ENCODE peak calls at places on chromosomes 13 and 19, in ten cellular contexts. One of them, this sample, is unnamed.

GRCh38 chr19:7732045-7732444 is at the start of gene CLEC4G:
- DNase-seq in activated T-helper 1 cell treated with Interleukin-2 at 50 U/mL for 16 hours: no peak
- DNase-seq in SHP77: no peak
- DNase-seq in glutamatergic neuron: no peak
- DNase-seq in cardiac fibroblast: no peak
- DNase-seq in H7: no peak
- DNase-seq in T-helper 17 cell: no peak
- DNase-seq in stimulated activated CD4-positive, alpha-beta T cell treated with anti-CD3 and anti-CD28 coated beads, Interleukin-1b, Interleukin-23, amount 100 ng/mL, for 24 hours: no peak
- DNase-seq in aorta: peak
- DNase-seq in M059J: no peak
- DNase-seq in this sample: no peak

GRCh38 chr13:85137516-85137915 is 661.7 kb downstream of the SLITRK6 start:
- DNase-seq in activated T-helper 1 cell treated with Interleukin-2 at 50 U/mL for 16 hours: no peak
- DNase-seq in SHP77: no peak
- DNase-seq in glutamatergic neuron: no peak
- DNase-seq in cardiac fibroblast: no peak
- DNase-seq in H7: no peak
- DNase-seq in T-helper 17 cell: no peak
- DNase-seq in stimulated activated CD4-positive, alpha-beta T cell treated with anti-CD3 and anti-CD28 coated beads, Interleukin-1b, Interleukin-23, amount 100 ng/mL, for 24 hours: no peak
- DNase-seq in aorta: no peak
- DNase-seq in M059J: no peak
- DNase-seq in this sample: no peak

GRCh38 chr19:33498391-33499000 is 23.1 kb downstream of the PEPD start:
- DNase-seq in activated T-helper 1 cell treated with Interleukin-2 at 50 U/mL for 16 hours: no peak
- DNase-seq in SHP77: no peak
- DNase-seq in glutamatergic neuron: no peak
- DNase-seq in cardiac fibroblast: no peak
- DNase-seq in H7: no peak
- DNase-seq in T-helper 17 cell: no peak
- DNase-seq in stimulated activated CD4-positive, alpha-beta T cell treated with anti-CD3 and anti-CD28 coated beads, Interleukin-1b, Interleukin-23, amount 100 ng/mL, for 24 hours: no peak
- DNase-seq in aorta: peak
- DNase-seq in M059J: no peak
- DNase-seq in this sample: no peak

GRCh38 chr19:2509096-2509495 is 33.2 kb downstream of the GADD45B start:
- DNase-seq in activated T-helper 1 cell treated with Interleukin-2 at 50 U/mL for 16 hours: no peak
- DNase-seq in SHP77: no peak
- DNase-seq in glutamatergic neuron: no peak
- DNase-seq in cardiac fibroblast: no peak
- DNase-seq in H7: no peak
- DNase-seq in T-helper 17 cell: no peak
- DNase-seq in stimulated activated CD4-positive, alpha-beta T cell treated with anti-CD3 and anti-CD28 coated beads, Interleukin-1b, Interleukin-23, amount 100 ng/mL, for 24 hours: no peak
- DNase-seq in aorta: no peak
- DNase-seq in M059J: no peak
- DNase-seq in this sample: no peak

GRCh38 chr19:38742906-38743305 is 1.4 kb downstream of the CAPN12 start:
- DNase-seq in activated T-helper 1 cell treated with Interleukin-2 at 50 U/mL for 16 hours: no peak
- DNase-seq in SHP77: no peak
- DNase-seq in glutamatergic neuron: no peak
- DNase-seq in cardiac fibroblast: no peak
- DNase-seq in H7: peak
- DNase-seq in T-helper 17 cell: no peak
- DNase-seq in stimulated activated CD4-positive, alpha-beta T cell treated with anti-CD3 and anti-CD28 coated beads, Interleukin-1b, Interleukin-23, amount 100 ng/mL, for 24 hours: no peak
- DNase-seq in aorta: no peak
- DNase-seq in M059J: no peak
- DNase-seq in this sample: no peak

GRCh38 chr19:16603090-16603489 is 24.9 kb downstream of the MED26 start:
- DNase-seq in activated T-helper 1 cell treated with Interleukin-2 at 50 U/mL for 16 hours: no peak
- DNase-seq in SHP77: no peak
- DNase-seq in glutamatergic neuron: no peak
- DNase-seq in cardiac fibroblast: no peak
- DNase-seq in H7: no peak
- DNase-seq in T-helper 17 cell: no peak
- DNase-seq in stimulated activated CD4-positive, alpha-beta T cell treated with anti-CD3 and anti-CD28 coated beads, Interleukin-1b, Interleukin-23, amount 100 ng/mL, for 24 hours: no peak
- DNase-seq in aorta: peak
- DNase-seq in M059J: no peak
- DNase-seq in this sample: no peak

GRCh38 chr19:33240181-33240771 is 14.6 kb upstream of the SLC7A10 start:
- DNase-seq in activated T-helper 1 cell treated with Interleukin-2 at 50 U/mL for 16 hours: no peak
- DNase-seq in SHP77: no peak
- DNase-seq in glutamatergic neuron: peak
- DNase-seq in cardiac fibroblast: no peak
- DNase-seq in H7: no peak
- DNase-seq in T-helper 17 cell: no peak
- DNase-seq in stimulated activated CD4-positive, alpha-beta T cell treated with anti-CD3 and anti-CD28 coated beads, Interleukin-1b, Interleukin-23, amount 100 ng/mL, for 24 hours: no peak
- DNase-seq in aorta: peak
- DNase-seq in M059J: no peak
- DNase-seq in this sample: no peak

GRCh38 chr13:40362502-40362901 is 303.9 kb downstream of the FOXO1 start:
- DNase-seq in activated T-helper 1 cell treated with Interleukin-2 at 50 U/mL for 16 hours: no peak
- DNase-seq in SHP77: no peak
- DNase-seq in glutamatergic neuron: no peak
- DNase-seq in cardiac fibroblast: peak
- DNase-seq in H7: no peak
- DNase-seq in T-helper 17 cell: no peak
- DNase-seq in stimulated activated CD4-positive, alpha-beta T cell treated with anti-CD3 and anti-CD28 coated beads, Interleukin-1b, Interleukin-23, amount 100 ng/mL, for 24 hours: no peak
- DNase-seq in aorta: no peak
- DNase-seq in M059J: no peak
- DNase-seq in this sample: no peak